ENCODE peak calls at places on chromosomes 7 and 10, in nine cellular contexts. G is right lobe of liver, U is prostate gland, W is body of pancreas, A is suprapubic skin, H is brain microvascular endothelial cell, Z is cardiac muscle cell, M is dorsolateral prefrontal cortex, O is ovary. T is an unnamed sample.

GRCh38 chr7:134645935-134646334 is 718 bp upstream of the BPGM start:
- DNase-seq in G (no peak), U (no peak), W (peak; percentile 26), A (no peak), H (peak; percentile 52), Z (peak; percentile 5), M (no peak), O (no peak), T (no peak)

GRCh38 chr7:100585511-100586265 is at the start of gene LRCH4:
- DNase-seq in G (peak; percentile 83), U (peak; percentile 49), W (peak; percentile 82), A (no peak), H (peak; percentile 7), Z (no peak), M (no peak), O (no peak), T (peak; percentile 49)

GRCh38 chr10:49369216-49370162 is 26.4 kb downstream of the DRGX start:
- DNase-seq in G (no peak), U (no peak), W (no peak), A (no peak), H (peak; percentile 9), Z (no peak), M (no peak), O (no peak), T (no peak)

GRCh38 chr10:116211682-116212081 is 61.3 kb downstream of the GFRA1 start:
- DNase-seq in G (no peak), U (no peak), W (no peak), A (no peak), H (peak; percentile 9), Z (no peak), M (no peak), O (no peak), T (no peak)

GRCh38 chr7:119256001-119256400 is 1017.0 kb upstream of the KCND2 start:
- DNase-seq in G (no peak), U (no peak), W (no peak), A (no peak), H (no peak), Z (no peak), M (no peak), O (no peak), T (no peak)

GRCh38 chr10:6478722-6479121 is 101.4 kb downstream of the PRKCQ start:
- DNase-seq in G (no peak), U (no peak), W (no peak), A (no peak), H (no peak), Z (no peak), M (no peak), O (no peak), T (no peak)

GRCh38 chr10:122164815-122165491 is 106.1 kb upstream of the BTBD16 start:
- DNase-seq in G (no peak), U (no peak), W (peak; percentile 64), A (no peak), H (no peak), Z (no peak), M (no peak), O (no peak), T (no peak)

GRCh38 chr7:105787071-105787470 is 89.3 kb downstream of the ATXN7L1 start:
- DNase-seq in G (no peak), U (no peak), W (no peak), A (no peak), H (no peak), Z (no peak), M (no peak), O (no peak), T (no peak)

GRCh38 chr10:69965919-69966662 is 86.6 kb upstream of the MACROH2A2 start:
- DNase-seq in G (no peak), U (no peak), W (no peak), A (no peak), H (no peak), Z (no peak), M (no peak), O (no peak), T (no peak)

GRCh38 chr10:78970261-78970660 is 98.5 kb upstream of the ZMIZ1 start:
- DNase-seq in G (no peak), U (no peak), W (no peak), A (no peak), H (no peak), Z (no peak), M (no peak), O (no peak), T (no peak)

GRCh38 chr10:78969719-78970118 is 99.0 kb upstream of the ZMIZ1 start:
- DNase-seq in G (no peak), U (no peak), W (no peak), A (no peak), H (no peak), Z (no peak), M (no peak), O (no peak), T (no peak)

GRCh38 chr10:78972947-78973900 is 95.5 kb upstream of the ZMIZ1 start:
- DNase-seq in G (peak; percentile 87), U (peak; percentile 68), W (peak; percentile 66), A (peak; percentile 90), H (peak; percentile 88), Z (peak; percentile 82), M (peak; percentile 83), O (peak; percentile 82), T (peak; percentile 47)

GRCh38 chr10:78972160-78972946 is 96.4 kb upstream of the ZMIZ1 start:
- DNase-seq in G (peak; percentile 91), U (peak; percentile 22), W (peak; percentile 74), A (peak; percentile 84), H (peak; percentile 78), Z (peak; percentile 12), M (peak; percentile 80), O (peak; percentile 74), T (no peak)

GRCh38 chr10:78971094-78971682 is 97.6 kb upstream of the ZMIZ1 start:
- DNase-seq in G (no peak), U (no peak), W (no peak), A (no peak), H (no peak), Z (no peak), M (no peak), O (no peak), T (no peak)
- TF ChIP-seq CTCF in G (no peak), U (no peak), W (no peak), A (no peak), H (peak; percentile 35), Z (peak; percentile 13), M (no peak), O (no peak), T (no peak)

DNA sequence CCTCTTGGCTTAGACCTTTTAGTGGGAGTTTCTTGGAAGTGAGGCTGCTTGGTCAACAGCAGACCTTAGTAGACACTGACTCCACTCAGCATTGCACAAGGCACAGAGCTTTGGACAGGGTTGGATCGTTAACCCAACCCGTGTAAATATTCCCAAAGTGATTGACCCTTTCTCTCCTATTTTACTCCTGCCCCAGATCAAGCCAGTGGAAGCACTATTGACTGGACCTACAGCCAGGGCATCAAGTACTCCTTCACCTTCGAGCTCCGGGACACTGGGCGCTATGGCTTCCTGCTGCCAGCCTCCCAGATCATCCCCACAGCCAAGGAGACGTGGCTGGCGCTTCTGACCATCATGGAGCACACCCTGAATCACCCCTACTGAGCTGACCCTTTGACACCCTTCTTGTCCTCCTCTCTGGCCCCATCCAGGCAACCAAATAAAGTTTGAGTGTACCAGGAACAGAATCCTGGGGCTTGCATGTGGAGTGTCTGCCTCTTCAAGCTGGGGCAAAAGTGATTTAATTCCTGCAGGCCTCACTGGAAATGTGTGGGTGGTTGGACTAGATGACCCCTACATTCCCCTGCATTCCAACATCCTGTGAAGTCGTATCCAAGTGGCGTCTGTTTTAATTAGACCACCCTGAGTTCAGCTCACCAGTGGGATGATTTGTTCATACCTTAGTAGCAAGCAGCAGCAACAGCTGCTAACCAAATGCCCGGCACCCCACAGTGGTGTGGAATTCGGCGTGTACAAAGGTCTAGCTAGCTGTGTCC is 7.5 kb downstream of the CPA1 start:
- DNase-seq in G (no peak), U (no peak), W (peak; percentile 81), A (no peak), H (peak; percentile 82), Z (no peak), M (no peak), O (no peak), T (no peak)
- H3K27ac ChIP-seq in G (no peak overlapping the region), U (no peak overlapping the region), W (peak overlapping the region; percentile 98), A (no peak overlapping the region), H (peak overlapping the region; percentile 29), Z (no peak overlapping the region), M (no peak overlapping the region), O (no peak overlapping the region), T (no peak overlapping the region)

GRCh38 chr7:122302826-122303521 is 1.6 kb downstream of the FEZF1 start:
- DNase-seq in G (no peak), U (no peak), W (no peak), A (no peak), H (no peak), Z (no peak), M (no peak), O (no peak), T (no peak)

GRCh38 chr7:122303522-122303970 is 1.0 kb downstream of the FEZF1 start:
- DNase-seq in G (no peak), U (no peak), W (no peak), A (no peak), H (no peak), Z (no peak), M (no peak), O (no peak), T (no peak)

GRCh38 chr7:122300607-122301079 is 3.9 kb downstream of the FEZF1 start:
- DNase-seq in G (no peak), U (no peak), W (peak; percentile 26), A (no peak), H (no peak), Z (no peak), M (no peak), O (no peak), T (no peak)

GRCh38 chr7:122301291-122301690 is 3.3 kb downstream of the FEZF1 start:
- DNase-seq in G (no peak), U (no peak), W (no peak), A (no peak), H (no peak), Z (no peak), M (no peak), O (no peak), T (no peak)

DNA sequence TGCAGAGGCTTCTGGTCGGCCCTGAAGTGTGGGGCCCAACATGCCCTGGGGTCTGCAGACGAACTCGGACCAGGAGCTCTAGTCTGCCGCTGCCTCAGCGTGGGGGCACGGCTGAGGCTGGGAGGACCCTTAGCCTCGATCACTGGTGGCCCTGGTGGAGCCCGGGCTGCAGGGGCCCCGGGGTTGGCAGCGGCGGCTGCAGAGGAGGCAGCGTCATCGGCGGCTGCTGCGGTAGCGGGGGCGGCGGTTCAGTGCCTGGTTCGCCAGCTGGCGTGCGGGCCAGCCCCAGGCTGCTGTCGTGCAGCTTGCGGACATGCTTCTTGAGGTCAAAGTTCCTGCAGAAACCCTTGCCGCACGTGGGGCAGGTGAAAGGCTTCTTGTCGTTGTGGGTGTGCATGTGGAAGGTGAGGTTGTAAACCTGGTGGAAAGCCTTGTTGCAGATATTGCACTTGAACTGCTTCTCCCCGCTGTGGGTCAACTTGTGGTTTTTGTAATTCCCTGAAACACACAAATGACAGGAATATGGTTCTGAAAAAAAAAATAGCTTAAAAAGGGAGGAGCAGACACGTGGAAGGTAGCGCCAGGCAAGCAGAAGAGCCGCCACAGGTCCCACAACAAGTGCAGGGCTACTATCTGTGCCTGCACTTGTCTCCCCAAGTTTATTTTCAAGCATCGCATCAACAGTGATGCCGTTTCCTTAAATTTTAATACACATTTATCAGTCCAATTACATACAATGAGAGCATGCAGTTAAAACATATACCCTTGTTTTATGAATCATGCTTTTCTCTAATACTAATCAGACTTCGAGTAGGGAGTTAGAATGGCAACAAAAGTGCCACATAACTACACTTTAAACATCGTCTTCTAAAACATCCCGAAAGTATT is 2.4 kb downstream of the FEZF1 start:
- DNase-seq in G (no peak), U (no peak), W (no peak), A (no peak), H (no peak), Z (no peak), M (no peak), O (no peak), T (no peak)
- H3K27me3 ChIP-seq in G (peaks cover 66% of the 10 kb centered on the region), U (peaks cover 53% of the 10 kb centered on the region), W (no peaks in the 10 kb centered on the region), A (peaks cover 100% of the 10 kb centered on the region), H (peaks cover 93% of the 10 kb centered on the region), Z (peaks cover 100% of the 10 kb centered on the region), M (peaks cover 97% of the 10 kb centered on the region), O (peaks cover 11% of the 10 kb centered on the region), T (peaks cover 79% of the 10 kb centered on the region)

GRCh38 chr7:45580053-45580872 is 6.1 kb downstream of the ADCY1 start:
- DNase-seq in G (no peak), U (no peak), W (no peak), A (peak; percentile 41), H (no peak), Z (no peak), M (peak; percentile 33), O (no peak), T (no peak)
- TF ChIP-seq CTCF in G (peak; percentile 12), U (no peak), W (no peak), A (no peak), H (peak; percentile 60), Z (peak; percentile 35), M (no peak), O (no peak), T (no peak)

T was measured in CD4-positive, alpha-beta T cell.